ENCODE peak calls at places on chromosomes 16 and 17, in ten cellular contexts. I, S, N, A, B, M, D, O, H and V are unnamed samples.

GRCh38 chr16:25874196-25874595 is 182.4 kb downstream of the HS3ST4 start:
- DNase-seq in I (no peak), S (no peak), N (no peak), A (no peak), B (no peak), M (no peak), D (no peak), O (no peak), H (no peak), V (no peak)

GRCh38 chr17:74307984-74308773 is 17.8 kb upstream of the KIF19 start:
- DNase-seq in I (no peak), S (no peak), N (no peak), A (peak; percentile 82), B (no peak), M (no peak), D (peak; percentile 46), O (no peak), H (no peak), V (no peak)

GRCh38 chr16:79265701-79266100 is 334.8 kb downstream of the MAF start:
- DNase-seq in I (no peak), S (no peak), N (no peak), A (no peak), B (no peak), M (no peak), D (no peak), O (no peak), H (peak; percentile 28), V (no peak)

GRCh38 chr17:42843358-42843934 is 934 bp upstream of the AOC2 start:
- DNase-seq in I (peak; percentile 61), S (peak; percentile 43), N (peak; percentile 73), A (no peak), B (no peak), M (no peak), D (peak; percentile 81), O (no peak), H (peak; percentile 41), V (peak; percentile 78)

GRCh38 chr17:7312432-7313027 is 2.6 kb downstream of the GPS2 start:
- DNase-seq in I (no peak), S (no peak), N (no peak), A (no peak), B (no peak), M (no peak), D (no peak), O (no peak), H (no peak), V (no peak)

GRCh38 chr17:4420692-4421131 is 13.0 kb upstream of the SPNS3 start:
- DNase-seq in I (peak; percentile 72), S (peak; percentile 71), N (peak; percentile 73), A (no peak), B (peak; percentile 60), M (peak; percentile 49), D (peak; percentile 78), O (peak; percentile 47), H (peak; percentile 52), V (peak; percentile 79)

GRCh38 chr17:6749519-6749918 is 6.3 kb upstream of the XAF1 start:
- DNase-seq in I (peak; percentile 18), S (no peak), N (no peak), A (no peak), B (no peak), M (no peak), D (peak; percentile 5), O (no peak), H (no peak), V (peak; percentile 44)

GRCh38 chr16:2815299-2815771 is 1.7 kb upstream of the PRSS21 start:
- DNase-seq in I (no peak), S (no peak), N (no peak), A (no peak), B (no peak), M (no peak), D (no peak), O (no peak), H (no peak), V (no peak)

GRCh38 chr17:73151888-73152633 is 12.7 kb upstream of the SSTR2 start:
- DNase-seq in I (peak; percentile 65), S (peak; percentile 44), N (peak; percentile 70), A (no peak), B (no peak), M (no peak), D (no peak), O (no peak), H (peak; percentile 67), V (no peak)

GRCh38 chr16:2303923-2304322 is 36.0 kb upstream of the RNPS1 start:
- DNase-seq in I (no peak), S (no peak), N (no peak), A (no peak), B (no peak), M (no peak), D (no peak), O (no peak), H (no peak), V (no peak)

GRCh38 chr17:45118691-45119090 is 13.6 kb downstream of the PLCD3 start:
- DNase-seq in I (no peak), S (no peak), N (no peak), A (peak; percentile 62), B (no peak), M (no peak), D (no peak), O (no peak), H (no peak), V (no peak)

GRCh38 chr17:10226930-10227695 is 28.7 kb upstream of the GAS7 start:
- DNase-seq in I (peak; percentile 53), S (peak; percentile 10), N (peak; percentile 16), A (peak; percentile 87), B (peak; percentile 59), M (peak; percentile 38), D (peak; percentile 48), O (peak; percentile 30), H (no peak), V (peak; percentile 34)

GRCh38 chr17:77449908-77450741 is 309.4 kb downstream of the SEC14L1 start:
- DNase-seq in I (peak; percentile 66), S (no peak), N (peak; percentile 92), A (peak; percentile 93), B (no peak), M (peak; percentile 63), D (peak; percentile 78), O (no peak), H (peak; percentile 70), V (peak; percentile 80)

GRCh38 chr16:50246299-50247122 is 19.8 kb upstream of the ADCY7 start:
- DNase-seq in I (no peak), S (peak; percentile 35), N (no peak), A (no peak), B (no peak), M (no peak), D (peak; percentile 43), O (no peak), H (no peak), V (peak; percentile 31)

GRCh38 chr17:75688209-75688771 is 21.2 kb downstream of the SAP30BP start:
- DNase-seq in I (no peak), S (no peak), N (no peak), A (no peak), B (no peak), M (no peak), D (peak; percentile 86), O (no peak), H (no peak), V (no peak)

GRCh38 chr16:3460585-3460984 is 17.1 kb downstream of the NAA60 start:
- DNase-seq in I (no peak), S (no peak), N (no peak), A (no peak), B (no peak), M (no peak), D (no peak), O (no peak), H (no peak), V (no peak)

GRCh38 chr16:49457196-49457595 is 83.6 kb downstream of the C16orf78 start:
- DNase-seq in I (no peak), S (no peak), N (no peak), A (no peak), B (no peak), M (no peak), D (no peak), O (no peak), H (no peak), V (no peak)

GRCh38 chr17:80959330-80960036 is 32.2 kb upstream of the CHMP6 start:
- DNase-seq in I (no peak), S (no peak), N (no peak), A (peak; percentile 91), B (no peak), M (no peak), D (peak; percentile 83), O (no peak), H (no peak), V (peak; percentile 45)

GRCh38 chr17:8420041-8420934 is 15.4 kb upstream of the NDEL1 start:
- DNase-seq in I (peak; percentile 52), S (no peak), N (peak; percentile 97), A (peak; percentile 77), B (no peak), M (no peak), D (peak; percentile 59), O (no peak), H (peak; percentile 6), V (peak; percentile 25)

GRCh38 chr16:49781401-49781800 is 74.5 kb downstream of the ZNF423 start:
- DNase-seq in I (no peak), S (no peak), N (no peak), A (no peak), B (no peak), M (no peak), D (peak; percentile 10), O (no peak), H (no peak), V (no peak)